ENCODE peak calls at places on chromosomes 5 and 9, in ten cellular contexts. One of them, this sample, is unnamed.

GRCh38 chr9:91207481-91207888 is 154.2 kb downstream of the AUH start:
- DNase-seq in nephron progenitor cell: no peak
- DNase-seq in BJ: no peak
- DNase-seq in GM13977: no peak
- DNase-seq in activated CD8-positive, alpha-beta T cell treated with anti-CD3 and anti-CD28 coated beads for 36 hours: no peak
- DNase-seq in gastrocnemius medialis: no peak
- DNase-seq in MCF 10A: no peak
- DNase-seq in uterus: no peak
- DNase-seq in astrocyte of the cerebellum: no peak
- DNase-seq in WERI-Rb-1: no peak
- DNase-seq in this sample: peak

GRCh38 chr9:16627967-16628366 is 242.5 kb downstream of the BNC2 start:
- DNase-seq in nephron progenitor cell: no peak
- DNase-seq in BJ: peak
- DNase-seq in GM13977: no peak
- DNase-seq in activated CD8-positive, alpha-beta T cell treated with anti-CD3 and anti-CD28 coated beads for 36 hours: no peak
- DNase-seq in gastrocnemius medialis: peak
- DNase-seq in MCF 10A: peak
- DNase-seq in uterus: no peak
- DNase-seq in astrocyte of the cerebellum: peak
- DNase-seq in WERI-Rb-1: peak
- DNase-seq in this sample: peak

GRCh38 chr9:34991833-34992375 is 2.4 kb downstream of the DNAJB5 start:
- DNase-seq in nephron progenitor cell: peak
- DNase-seq in BJ: no peak
- DNase-seq in GM13977: peak
- DNase-seq in activated CD8-positive, alpha-beta T cell treated with anti-CD3 and anti-CD28 coated beads for 36 hours: peak
- DNase-seq in gastrocnemius medialis: peak
- DNase-seq in MCF 10A: peak
- DNase-seq in uterus: peak
- DNase-seq in astrocyte of the cerebellum: no peak
- DNase-seq in WERI-Rb-1: peak
- DNase-seq in this sample: no peak

GRCh38 chr5:16695779-16696178 is 79.0 kb upstream of the RETREG1 start:
- DNase-seq in nephron progenitor cell: no peak
- DNase-seq in BJ: no peak
- DNase-seq in GM13977: no peak
- DNase-seq in activated CD8-positive, alpha-beta T cell treated with anti-CD3 and anti-CD28 coated beads for 36 hours: no peak
- DNase-seq in gastrocnemius medialis: no peak
- DNase-seq in MCF 10A: no peak
- DNase-seq in uterus: no peak
- DNase-seq in astrocyte of the cerebellum: no peak
- DNase-seq in WERI-Rb-1: no peak
- DNase-seq in this sample: no peak

GRCh38 chr9:36802171-36802920 is 229.7 kb downstream of the MELK start:
- DNase-seq in nephron progenitor cell: no peak
- DNase-seq in BJ: peak
- DNase-seq in GM13977: no peak
- DNase-seq in activated CD8-positive, alpha-beta T cell treated with anti-CD3 and anti-CD28 coated beads for 36 hours: no peak
- DNase-seq in gastrocnemius medialis: no peak
- DNase-seq in MCF 10A: peak
- DNase-seq in uterus: no peak
- DNase-seq in astrocyte of the cerebellum: no peak
- DNase-seq in WERI-Rb-1: no peak
- DNase-seq in this sample: peak

GRCh38 chr9:81417885-81418284 is 271.5 kb downstream of the TLE1 start:
- DNase-seq in nephron progenitor cell: no peak
- DNase-seq in BJ: no peak
- DNase-seq in GM13977: no peak
- DNase-seq in activated CD8-positive, alpha-beta T cell treated with anti-CD3 and anti-CD28 coated beads for 36 hours: no peak
- DNase-seq in gastrocnemius medialis: no peak
- DNase-seq in MCF 10A: no peak
- DNase-seq in uterus: no peak
- DNase-seq in astrocyte of the cerebellum: no peak
- DNase-seq in WERI-Rb-1: no peak
- DNase-seq in this sample: no peak

GRCh38 chr5:1536298-1537165 is 12.8 kb upstream of the LPCAT1 start:
- DNase-seq in nephron progenitor cell: no peak
- DNase-seq in BJ: no peak
- DNase-seq in GM13977: peak
- DNase-seq in activated CD8-positive, alpha-beta T cell treated with anti-CD3 and anti-CD28 coated beads for 36 hours: peak
- DNase-seq in gastrocnemius medialis: no peak
- DNase-seq in MCF 10A: no peak
- DNase-seq in uterus: peak
- DNase-seq in astrocyte of the cerebellum: no peak
- DNase-seq in WERI-Rb-1: peak
- DNase-seq in this sample: no peak

GRCh38 chr5:3364941-3365340 is 230.7 kb upstream of the IRX1 start:
- DNase-seq in nephron progenitor cell: no peak
- DNase-seq in BJ: no peak
- DNase-seq in GM13977: no peak
- DNase-seq in activated CD8-positive, alpha-beta T cell treated with anti-CD3 and anti-CD28 coated beads for 36 hours: no peak
- DNase-seq in gastrocnemius medialis: no peak
- DNase-seq in MCF 10A: no peak
- DNase-seq in uterus: no peak
- DNase-seq in astrocyte of the cerebellum: no peak
- DNase-seq in WERI-Rb-1: no peak
- DNase-seq in this sample: no peak

GRCh38 chr5:55421074-55421529 is 113.3 kb downstream of the MTREX start:
- DNase-seq in nephron progenitor cell: no peak
- DNase-seq in BJ: no peak
- DNase-seq in GM13977: peak
- DNase-seq in activated CD8-positive, alpha-beta T cell treated with anti-CD3 and anti-CD28 coated beads for 36 hours: peak
- DNase-seq in gastrocnemius medialis: no peak
- DNase-seq in MCF 10A: no peak
- DNase-seq in uterus: no peak
- DNase-seq in astrocyte of the cerebellum: no peak
- DNase-seq in WERI-Rb-1: no peak
- DNase-seq in this sample: no peak

GRCh38 chr5:55413644-55414043 is 105.9 kb downstream of the MTREX start:
- DNase-seq in nephron progenitor cell: no peak
- DNase-seq in BJ: no peak
- DNase-seq in GM13977: no peak
- DNase-seq in activated CD8-positive, alpha-beta T cell treated with anti-CD3 and anti-CD28 coated beads for 36 hours: no peak
- DNase-seq in gastrocnemius medialis: no peak
- DNase-seq in MCF 10A: no peak
- DNase-seq in uterus: no peak
- DNase-seq in astrocyte of the cerebellum: no peak
- DNase-seq in WERI-Rb-1: no peak
- DNase-seq in this sample: no peak

GRCh38 chr5:55416306-55416705 is 108.5 kb downstream of the MTREX start:
- DNase-seq in nephron progenitor cell: no peak
- DNase-seq in BJ: no peak
- DNase-seq in GM13977: no peak
- DNase-seq in activated CD8-positive, alpha-beta T cell treated with anti-CD3 and anti-CD28 coated beads for 36 hours: no peak
- DNase-seq in gastrocnemius medialis: no peak
- DNase-seq in MCF 10A: no peak
- DNase-seq in uterus: no peak
- DNase-seq in astrocyte of the cerebellum: no peak
- DNase-seq in WERI-Rb-1: no peak
- DNase-seq in this sample: peak

GRCh38 chr5:55415071-55415470 is 107.3 kb downstream of the MTREX start:
- DNase-seq in nephron progenitor cell: no peak
- DNase-seq in BJ: no peak
- DNase-seq in GM13977: no peak
- DNase-seq in activated CD8-positive, alpha-beta T cell treated with anti-CD3 and anti-CD28 coated beads for 36 hours: no peak
- DNase-seq in gastrocnemius medialis: no peak
- DNase-seq in MCF 10A: no peak
- DNase-seq in uterus: no peak
- DNase-seq in astrocyte of the cerebellum: no peak
- DNase-seq in WERI-Rb-1: no peak
- DNase-seq in this sample: no peak

DNA sequence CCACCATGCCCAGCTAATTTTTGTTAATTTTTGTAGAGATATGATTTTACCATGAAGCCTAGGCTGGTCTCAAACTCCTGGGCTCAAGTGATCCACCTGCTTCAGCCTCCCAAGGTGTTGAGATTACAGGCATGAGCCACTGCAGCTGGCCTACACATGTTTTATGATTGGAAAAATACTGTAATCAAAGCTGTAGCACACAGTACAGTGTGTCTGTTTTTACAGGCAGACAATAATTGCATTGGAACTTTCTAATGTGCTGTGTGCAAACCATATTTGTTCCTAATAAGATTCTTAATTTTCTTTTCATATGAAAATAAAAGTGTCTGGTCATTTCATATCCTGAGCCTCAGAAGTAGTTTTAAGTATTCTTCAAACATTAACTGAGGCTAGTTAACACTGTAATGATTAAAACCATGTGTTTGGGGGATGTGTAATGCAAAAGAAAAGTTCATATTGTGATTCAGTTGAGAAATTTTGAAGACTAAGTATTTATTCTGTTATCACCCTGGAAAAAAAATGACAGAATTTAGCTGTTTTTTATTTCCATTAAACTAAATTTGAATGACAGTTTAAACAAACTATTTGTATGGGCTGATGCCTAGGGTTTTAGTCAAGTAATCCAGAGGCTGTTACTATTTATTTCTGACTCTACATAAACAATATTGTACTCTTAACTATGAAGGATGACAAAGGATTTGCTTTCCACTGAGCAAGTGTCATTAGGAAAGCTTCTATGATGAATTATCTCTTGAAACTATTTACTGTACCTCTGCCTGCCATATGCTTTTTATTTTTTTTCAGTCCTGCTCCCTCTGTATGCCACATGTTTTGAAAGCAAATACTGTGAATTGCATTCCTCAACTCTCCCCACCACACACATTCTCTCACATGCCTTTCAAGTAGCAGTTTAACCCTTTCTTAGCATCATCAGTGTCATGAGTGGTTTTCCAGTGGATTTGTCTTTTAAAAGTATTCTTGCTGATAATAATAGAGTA is 111.5 kb downstream of the MTREX start:
- DNase-seq in nephron progenitor cell: no peak
- DNase-seq in BJ: peak
- DNase-seq in GM13977: no peak
- DNase-seq in activated CD8-positive, alpha-beta T cell treated with anti-CD3 and anti-CD28 coated beads for 36 hours: no peak
- DNase-seq in gastrocnemius medialis: no peak
- DNase-seq in MCF 10A: no peak
- DNase-seq in uterus: no peak
- DNase-seq in astrocyte of the cerebellum: peak
- DNase-seq in WERI-Rb-1: no peak
- DNase-seq in this sample: peak
- TF ChIP-seq CTCF in nephron progenitor cell: no peak
- TF ChIP-seq CTCF in BJ: no peak
- TF ChIP-seq CTCF in GM13977: no peak
- TF ChIP-seq CTCF in activated CD8-positive, alpha-beta T cell treated with anti-CD3 and anti-CD28 coated beads for 36 hours: no peak
- TF ChIP-seq CTCF in gastrocnemius medialis: no peak
- TF ChIP-seq CTCF in MCF 10A: no peak
- TF ChIP-seq CTCF in uterus: no peak
- TF ChIP-seq CTCF in astrocyte of the cerebellum: no peak
- TF ChIP-seq CTCF in WERI-Rb-1: no peak
- TF ChIP-seq CTCF in this sample: no peak

DNA sequence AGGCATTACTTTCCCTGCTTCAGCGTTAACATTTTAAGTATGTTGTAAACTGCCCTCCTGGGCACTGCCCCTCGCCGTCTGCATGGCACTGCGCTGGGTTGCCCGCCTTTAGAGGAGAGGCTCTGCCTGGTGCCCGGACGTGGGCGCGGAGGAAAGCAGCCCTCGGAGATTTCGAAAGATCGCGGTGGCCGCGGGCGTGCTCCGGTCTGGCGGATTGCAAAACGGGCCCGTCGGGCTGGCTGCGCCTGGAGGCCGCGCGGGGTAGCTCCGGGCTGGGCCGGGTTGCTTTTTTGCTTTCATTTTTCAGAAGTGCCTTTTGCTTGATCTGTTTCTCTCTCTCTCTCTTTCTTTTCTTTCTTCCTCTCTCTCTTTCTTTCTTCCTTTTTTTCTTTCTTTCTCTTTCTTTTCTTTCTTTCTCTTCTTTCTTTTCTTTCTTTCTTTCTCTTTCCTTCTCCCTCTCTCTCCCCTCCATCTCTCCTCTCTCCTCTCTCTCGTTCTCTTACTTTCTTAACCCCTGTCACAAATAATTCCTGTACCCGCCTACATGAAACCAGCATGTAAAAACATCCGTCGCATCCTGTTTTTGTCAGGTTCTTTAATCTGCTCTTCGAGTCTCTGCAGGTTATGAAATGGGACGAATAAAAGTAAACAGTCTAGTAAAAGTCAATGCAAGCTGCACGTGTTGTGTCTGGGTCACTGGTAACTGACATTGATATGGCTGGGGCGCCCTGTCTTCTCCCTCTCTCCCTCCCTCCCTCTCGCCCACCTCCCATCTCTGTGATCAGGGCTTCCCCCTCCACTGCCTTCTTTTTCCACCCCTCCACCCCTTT is 1.7 kb downstream of the FST start:
- DNase-seq in nephron progenitor cell: peak
- DNase-seq in BJ: no peak
- DNase-seq in GM13977: peak
- DNase-seq in activated CD8-positive, alpha-beta T cell treated with anti-CD3 and anti-CD28 coated beads for 36 hours: peak
- DNase-seq in gastrocnemius medialis: peak
- DNase-seq in MCF 10A: peak
- DNase-seq in uterus: peak
- DNase-seq in astrocyte of the cerebellum: peak
- DNase-seq in WERI-Rb-1: no peak
- DNase-seq in this sample: peak
- TF ChIP-seq CTCF in nephron progenitor cell: no peak
- TF ChIP-seq CTCF in BJ: peak
- TF ChIP-seq CTCF in GM13977: no peak
- TF ChIP-seq CTCF in activated CD8-positive, alpha-beta T cell treated with anti-CD3 and anti-CD28 coated beads for 36 hours: peak
- TF ChIP-seq CTCF in gastrocnemius medialis: no peak
- TF ChIP-seq CTCF in MCF 10A: peak
- TF ChIP-seq CTCF in uterus: peak
- TF ChIP-seq CTCF in astrocyte of the cerebellum: peak
- TF ChIP-seq CTCF in WERI-Rb-1: no peak
- TF ChIP-seq CTCF in this sample: peak

GRCh38 chr9:96418920-96419690 is 935 bp upstream of the ZNF367 start:
- DNase-seq in nephron progenitor cell: peak
- DNase-seq in BJ: no peak
- DNase-seq in GM13977: peak
- DNase-seq in activated CD8-positive, alpha-beta T cell treated with anti-CD3 and anti-CD28 coated beads for 36 hours: peak
- DNase-seq in gastrocnemius medialis: peak
- DNase-seq in MCF 10A: peak
- DNase-seq in uterus: no peak
- DNase-seq in astrocyte of the cerebellum: no peak
- DNase-seq in WERI-Rb-1: peak
- DNase-seq in this sample: peak

GRCh38 chr9:96418074-96418919 is at the start of gene ZNF367:
- DNase-seq in nephron progenitor cell: peak
- DNase-seq in BJ: peak
- DNase-seq in GM13977: peak
- DNase-seq in activated CD8-positive, alpha-beta T cell treated with anti-CD3 and anti-CD28 coated beads for 36 hours: peak
- DNase-seq in gastrocnemius medialis: peak
- DNase-seq in MCF 10A: peak
- DNase-seq in uterus: peak
- DNase-seq in astrocyte of the cerebellum: peak
- DNase-seq in WERI-Rb-1: peak
- DNase-seq in this sample: peak

GRCh38 chr9:96419691-96419969 is 1.5 kb upstream of the ZNF367 start:
- DNase-seq in nephron progenitor cell: no peak
- DNase-seq in BJ: no peak
- DNase-seq in GM13977: no peak
- DNase-seq in activated CD8-positive, alpha-beta T cell treated with anti-CD3 and anti-CD28 coated beads for 36 hours: no peak
- DNase-seq in gastrocnemius medialis: no peak
- DNase-seq in MCF 10A: no peak
- DNase-seq in uterus: no peak
- DNase-seq in astrocyte of the cerebellum: no peak
- DNase-seq in WERI-Rb-1: no peak
- DNase-seq in this sample: no peak

GRCh38 chr9:96417610-96418073 is 528 bp downstream of the ZNF367 start:
- DNase-seq in nephron progenitor cell: no peak
- DNase-seq in BJ: no peak
- DNase-seq in GM13977: no peak
- DNase-seq in activated CD8-positive, alpha-beta T cell treated with anti-CD3 and anti-CD28 coated beads for 36 hours: no peak
- DNase-seq in gastrocnemius medialis: peak
- DNase-seq in MCF 10A: no peak
- DNase-seq in uterus: no peak
- DNase-seq in astrocyte of the cerebellum: no peak
- DNase-seq in WERI-Rb-1: peak
- DNase-seq in this sample: peak

DNA sequence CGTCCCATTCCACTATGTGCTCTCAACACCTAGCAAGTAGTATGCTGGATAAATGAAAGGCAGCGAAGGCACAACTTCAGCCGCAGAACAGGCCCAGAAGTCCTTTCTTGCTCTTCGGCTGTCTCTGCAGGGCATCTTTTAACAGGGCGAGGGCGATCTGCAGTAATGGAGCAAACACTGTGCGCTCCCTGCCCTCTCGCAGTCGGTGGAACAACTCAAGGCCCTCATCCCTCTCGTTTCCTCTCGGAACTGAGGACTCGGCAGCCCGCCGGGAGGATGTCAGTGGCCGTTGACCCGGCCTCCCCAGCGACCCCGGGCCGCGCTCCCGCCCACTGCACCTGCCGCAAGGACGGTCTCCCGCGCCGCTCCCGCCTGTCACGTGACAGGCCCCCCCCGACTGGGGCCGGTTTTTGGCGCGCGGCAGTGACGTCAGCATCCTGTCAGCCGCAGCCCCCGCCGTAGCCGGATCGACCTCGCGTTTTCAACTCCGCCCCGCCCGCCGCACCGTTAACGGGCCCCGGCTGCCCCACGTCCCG is 1.1 kb downstream of the ZNF367 start:
- DNase-seq in nephron progenitor cell: peak
- DNase-seq in BJ: no peak
- DNase-seq in GM13977: peak
- DNase-seq in activated CD8-positive, alpha-beta T cell treated with anti-CD3 and anti-CD28 coated beads for 36 hours: peak
- DNase-seq in gastrocnemius medialis: peak
- DNase-seq in MCF 10A: peak
- DNase-seq in uterus: peak
- DNase-seq in astrocyte of the cerebellum: peak
- DNase-seq in WERI-Rb-1: peak
- DNase-seq in this sample: peak
- TF ChIP-seq CTCF in nephron progenitor cell: no peak
- TF ChIP-seq CTCF in BJ: peak
- TF ChIP-seq CTCF in GM13977: no peak
- TF ChIP-seq CTCF in activated CD8-positive, alpha-beta T cell treated with anti-CD3 and anti-CD28 coated beads for 36 hours: no peak
- TF ChIP-seq CTCF in gastrocnemius medialis: peak
- TF ChIP-seq CTCF in MCF 10A: no peak
- TF ChIP-seq CTCF in uterus: no peak
- TF ChIP-seq CTCF in astrocyte of the cerebellum: no peak
- TF ChIP-seq CTCF in WERI-Rb-1: no peak
- TF ChIP-seq CTCF in this sample: no peak

GRCh38 chr5:170747851-170748250 is 35.7 kb upstream of the GABRP start:
- DNase-seq in nephron progenitor cell: peak
- DNase-seq in BJ: no peak
- DNase-seq in GM13977: peak
- DNase-seq in activated CD8-positive, alpha-beta T cell treated with anti-CD3 and anti-CD28 coated beads for 36 hours: no peak
- DNase-seq in gastrocnemius medialis: no peak
- DNase-seq in MCF 10A: peak
- DNase-seq in uterus: no peak
- DNase-seq in astrocyte of the cerebellum: no peak
- DNase-seq in WERI-Rb-1: peak
- DNase-seq in this sample: peak
- TF ChIP-seq CTCF in nephron progenitor cell: peak
- TF ChIP-seq CTCF in BJ: peak
- TF ChIP-seq CTCF in GM13977: peak
- TF ChIP-seq CTCF in activated CD8-positive, alpha-beta T cell treated with anti-CD3 and anti-CD28 coated beads for 36 hours: no peak
- TF ChIP-seq CTCF in gastrocnemius medialis: no peak
- TF ChIP-seq CTCF in MCF 10A: peak
- TF ChIP-seq CTCF in uterus: no peak
- TF ChIP-seq CTCF in astrocyte of the cerebellum: peak
- TF ChIP-seq CTCF in WERI-Rb-1: peak
- TF ChIP-seq CTCF in this sample: peak

This sample was measured in cardiac fibroblast.